ENCODE peak calls at places on chromosome 20, in four cellular contexts. I is endothelial cell of umbilical vein, O is mammary epithelial cell, Y is fibroblast of lung. T is an unnamed sample.

GRCh38 chr20:64145458-64146300 is 18.6 kb upstream of the MYT1 start:
- DNase-seq in I (no peak), O (no peak), Y (no peak), T (no peak)

GRCh38 chr20:35773154-35773751 is 1.4 kb downstream of the PHF20 start:
- DNase-seq in I (peak), O (no peak), Y (no peak), T (peak)

GRCh38 chr20:3632311-3633004 is 30.7 kb downstream of the GFRA4 start:
- DNase-seq in I (no peak), O (no peak), Y (no peak), T (no peak)

GRCh38 chr20:4898282-4898681 is 103.0 kb downstream of the SLC23A2 start:
- DNase-seq in I (peak), O (peak), Y (peak), T (no peak)

GRCh38 chr20:39534846-39535245 is 572.7 kb downstream of the DHX35 start:
- DNase-seq in I (no peak), O (no peak), Y (no peak), T (no peak)

GRCh38 chr20:13995086-13995665 is at the start of gene MACROD2:
- DNase-seq in I (peak), O (peak), Y (peak), T (peak)

GRCh38 chr20:4811661-4812181 is 90.0 kb downstream of the PRND start:
- DNase-seq in I (no peak), O (no peak), Y (no peak), T (no peak)

GRCh38 chr20:4014031-4014474 is 1.3 kb downstream of the RNF24 start:
- DNase-seq in I (peak), O (peak), Y (peak), T (peak)

GRCh38 chr20:23641936-23642751 is 4.4 kb upstream of the CST3 start:
- DNase-seq in I (peak), O (peak), Y (peak), T (no peak)

GRCh38 chr20:25310268-25310920 is 62.5 kb downstream of the PYGB start:
- DNase-seq in I (peak), O (peak), Y (peak), T (peak)

DNA sequence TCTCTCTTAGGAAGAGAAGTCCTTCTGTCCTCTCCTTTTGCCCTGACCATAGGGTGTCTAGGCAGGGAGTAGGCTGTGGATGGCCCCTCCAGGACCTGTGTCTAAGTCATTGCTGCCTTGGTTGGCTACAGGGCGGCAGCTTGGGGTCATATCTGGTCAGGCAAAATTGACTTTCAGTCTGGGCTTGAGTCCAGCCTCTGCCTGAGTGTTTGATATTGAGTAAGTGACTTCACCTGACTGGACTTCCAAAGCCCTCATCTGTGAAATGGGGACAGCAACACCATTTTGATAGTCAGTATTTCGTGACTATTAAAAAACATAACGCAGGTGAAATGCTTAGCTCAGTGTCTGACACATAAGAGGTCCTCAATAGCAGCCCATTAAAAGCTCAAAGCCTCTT is 4.6 kb downstream of the TGM3 start:
- DNase-seq in I (no peak), O (no peak), Y (no peak), T (no peak)
- H2AFZ ChIP-seq in I (no peak), O (no peak), Y (no peak), T (no peak)

GRCh38 chr20:11064946-11065345 is 391.1 kb upstream of the JAG1 start:
- DNase-seq in I (no peak), O (no peak), Y (no peak), T (no peak)

GRCh38 chr20:11059659-11060058 is 385.9 kb upstream of the JAG1 start:
- DNase-seq in I (no peak), O (no peak), Y (no peak), T (no peak)

GRCh38 chr20:11067359-11067758 is 393.6 kb upstream of the JAG1 start:
- DNase-seq in I (no peak), O (no peak), Y (no peak), T (no peak)

GRCh38 chr20:11060423-11061205 is 386.8 kb upstream of the JAG1 start:
- DNase-seq in I (peak), O (no peak), Y (peak), T (no peak)

DNA sequence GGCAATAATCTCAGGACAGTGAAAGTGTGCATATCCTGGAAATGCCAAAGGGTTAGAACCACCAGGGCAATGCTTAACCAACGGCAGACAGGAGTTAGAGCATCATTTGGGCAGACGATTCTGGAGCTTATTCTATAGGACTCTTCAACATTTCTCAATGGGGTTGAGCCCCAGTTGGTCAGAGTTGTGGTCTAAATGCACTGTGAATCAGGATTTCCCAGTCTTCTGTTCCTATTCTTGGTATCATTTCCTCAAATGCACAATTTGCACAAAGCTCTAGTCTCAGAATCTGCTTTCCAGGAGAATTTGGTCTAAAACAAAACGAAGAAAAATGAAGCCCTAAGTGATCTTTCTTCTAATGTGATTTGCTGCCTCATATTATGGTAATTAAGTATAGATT is 389.7 kb upstream of the JAG1 start:
- DNase-seq in I (no peak), O (no peak), Y (no peak), T (no peak)
- H3K9ac ChIP-seq in I (no peak), O (no peak), Y (no peak), T (no peak)

DNA sequence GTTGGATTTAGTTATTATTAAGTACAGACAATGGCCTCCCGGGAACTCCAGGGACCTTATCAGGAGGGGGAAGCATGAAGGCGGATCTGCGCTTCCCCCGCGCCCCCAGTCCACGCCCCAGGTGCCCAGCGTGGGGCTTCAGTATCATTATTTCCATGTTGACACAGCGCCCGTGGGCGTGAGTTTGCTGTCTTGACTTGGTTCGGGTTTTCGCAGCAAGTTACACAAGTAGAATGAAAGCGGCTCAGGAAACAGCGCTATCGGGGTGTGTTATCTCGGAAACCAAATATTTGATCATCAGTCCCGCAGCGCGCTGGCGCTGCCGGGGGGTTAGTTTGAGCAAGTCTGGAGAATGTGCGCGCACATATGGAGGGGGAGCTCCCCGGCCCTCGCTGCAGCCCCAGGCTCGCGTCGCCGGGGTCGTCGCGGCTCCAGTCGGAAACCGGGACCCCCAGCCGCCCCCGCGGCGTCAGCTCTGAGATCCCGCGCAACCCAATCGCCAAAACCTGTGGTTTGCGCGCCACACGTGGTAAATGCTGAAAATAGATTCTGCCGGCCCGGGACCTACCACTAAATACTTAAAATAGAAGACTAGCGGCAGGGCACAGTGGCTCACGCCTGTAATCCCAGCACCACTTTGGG is 2.2 kb downstream of the BMP7 start:
- DNase-seq in I (no peak), O (no peak), Y (no peak), T (peak)
- TF ChIP-seq EZH2 in I (peak), O (no peak), Y (no peak), T (no peak)

GRCh38 chr20:62062661-62063600 is 2.8 kb downstream of the TAF4 start:
- DNase-seq in I (no peak), O (no peak), Y (no peak), T (no peak)
- H2AFZ ChIP-seq in I (no peak), O (no peak), Y (no peak), T (no peak)

GRCh38 chr20:50186987-50187402 is 3.6 kb upstream of the CEBPB start:
- DNase-seq in I (no peak), O (no peak), Y (no peak), T (no peak)
- H3K9ac ChIP-seq in I (no peak), O (no peak), Y (no peak), T (no peak)

T was measured in neural progenitor cell.